ENCODE peak calls at places on chromosomes 12 and 14, in nine cellular contexts. A is A549, L is Peyer's patch, S is adrenal gland, R is tibial nerve, G is heart left ventricle, F is IMR-90, X is body of pancreas, W is esophagus squamous epithelium. E is an unnamed sample. For H3K4me1, the result is how much of the 10 kb centered on the place peaks cover.

GRCh38 chr14:21001218-21001617 is 2.1 kb downstream of the SLC39A2 start:
- DNase-seq in A (no peak), L (no peak), S (no peak), R (no peak), G (no peak), F (no peak), X (no peak), W (no peak), E (peak)

GRCh38 chr14:91300283-91300841 is 55.9 kb upstream of the GPR68 start:
- DNase-seq in A (no peak), L (no peak), S (no peak), R (no peak), G (no peak), F (peak), X (no peak), W (no peak), E (no peak)

GRCh38 chr12:41967668-41968649 is 176.7 kb downstream of the GXYLT1 start:
- DNase-seq in A (no peak), L (no peak), S (no peak), R (no peak), G (no peak), F (no peak), X (no peak), W (no peak), E (no peak)

GRCh38 chr12:87520968-87521367 is 508.2 kb downstream of the C12orf50 start:
- DNase-seq in A (no peak), L (no peak), S (no peak), R (no peak), G (no peak), F (no peak), X (no peak), W (no peak), E (no peak)

GRCh38 chr12:54723653-54724256 is 75.6 kb upstream of the DCD start:
- DNase-seq in A (no peak), L (no peak), S (no peak), R (no peak), G (no peak), F (peak), X (no peak), W (no peak), E (no peak)

GRCh38 chr14:72745546-72745945 is 148.4 kb downstream of the DPF3 start:
- DNase-seq in A (peak), L (no peak), S (peak), R (no peak), G (no peak), F (peak), X (no peak), W (no peak), E (no peak)

GRCh38 chr14:95488376-95489162 is 27.9 kb downstream of the SYNE3 start:
- DNase-seq in A (no peak), L (no peak), S (no peak), R (no peak), G (no peak), F (peak), X (no peak), W (no peak), E (no peak)

GRCh38 chr14:70886421-70887206 is 20.6 kb upstream of the PCNX1 start:
- DNase-seq in A (no peak), L (peak), S (no peak), R (no peak), G (no peak), F (no peak), X (peak), W (no peak), E (peak)

GRCh38 chr14:88233915-88234314 is 89.2 kb downstream of the KCNK10 start:
- DNase-seq in A (no peak), L (no peak), S (no peak), R (no peak), G (no peak), F (no peak), X (no peak), W (no peak), E (no peak)

GRCh38 chr12:51686727-51687126 is 95.7 kb downstream of the SCN8A start:
- DNase-seq in A (no peak), L (no peak), S (no peak), R (no peak), G (no peak), F (peak), X (no peak), W (no peak), E (no peak)

GRCh38 chr12:64968989-64969819 is 144.8 kb downstream of the TBC1D30 start:
- DNase-seq in A (peak), L (no peak), S (no peak), R (no peak), G (no peak), F (no peak), X (no peak), W (no peak), E (no peak)

GRCh38 chr14:104820669-104821228 is 19.8 kb downstream of the ZBTB42 start:
- DNase-seq in A (peak), L (peak), S (peak), R (no peak), G (no peak), F (peak), X (peak), W (no peak), E (peak)

GRCh38 chr14:55398679-55399078 is 13.0 kb downstream of the ATG14 start:
- DNase-seq in A (peak), L (no peak), S (peak), R (peak), G (no peak), F (peak), X (peak), W (no peak), E (no peak)

GRCh38 chr12:75951399-75952228 is 80.0 kb downstream of the PHLDA1 start:
- DNase-seq in A (no peak), L (no peak), S (no peak), R (no peak), G (no peak), F (no peak), X (no peak), W (no peak), E (no peak)

GRCh38 chr12:70002097-70002911 is 177.3 kb downstream of the MYRFL start:
- DNase-seq in A (no peak), L (no peak), S (no peak), R (peak), G (no peak), F (no peak), X (peak), W (no peak), E (peak)

GRCh38 chr14:41549821-41550597 is 56.7 kb upstream of the LRFN5 start:
- DNase-seq in A (no peak), L (no peak), S (no peak), R (no peak), G (no peak), F (peak), X (no peak), W (no peak), E (no peak)

GRCh38 chr12:9864913-9865675 is 4.1 kb downstream of the CLEC2B start:
- DNase-seq in A (no peak), L (no peak), S (no peak), R (no peak), G (no peak), F (no peak), X (no peak), W (no peak), E (no peak)

GRCh38 chr12:39272934-39273770 is 169.8 kb downstream of the KIF21A start:
- DNase-seq in A (peak), L (peak), S (no peak), R (peak), G (no peak), F (peak), X (peak), W (no peak), E (peak)

GRCh38 chr12:79927772-79928474 is 7.0 kb downstream of the PPP1R12A start:
- DNase-seq in A (no peak), L (no peak), S (no peak), R (no peak), G (no peak), F (peak), X (no peak), W (no peak), E (no peak)

GRCh38 chr12:20527396-20528154 is 159.2 kb downstream of the PDE3A start:
- DNase-seq in A (peak), L (no peak), S (no peak), R (no peak), G (no peak), F (peak), X (no peak), W (no peak), E (no peak)

GRCh38 chr12:130526813-130527212 is 189.1 kb downstream of the PIWIL1 start:
- DNase-seq in A (peak), L (no peak), S (no peak), R (no peak), G (no peak), F (no peak), X (no peak), W (no peak), E (peak)

GRCh38 chr12:131711551-131712205 is 788 bp downstream of the SFSWAP start:
- DNase-seq in A (no peak), L (peak), S (peak), R (no peak), G (no peak), F (no peak), X (no peak), W (no peak), E (no peak)

GRCh38 chr14:102603293-102603907 is 11.0 kb downstream of the RCOR1 start:
- DNase-seq in A (no peak), L (no peak), S (no peak), R (no peak), G (no peak), F (no peak), X (no peak), W (no peak), E (no peak)

GRCh38 chr14:98325761-98326160 is 946.2 kb downstream of the BCL11B start:
- DNase-seq in A (no peak), L (no peak), S (no peak), R (no peak), G (no peak), F (no peak), X (no peak), W (no peak), E (no peak)

GRCh38 chr12:41552507-41553047 is 364.5 kb downstream of the PDZRN4 start:
- DNase-seq in A (no peak), L (no peak), S (no peak), R (no peak), G (no peak), F (no peak), X (no peak), W (no peak), E (no peak)

GRCh38 chr14:72594099-72594901 is 299.6 kb downstream of the DPF3 start:
- DNase-seq in A (no peak), L (peak), S (no peak), R (no peak), G (no peak), F (no peak), X (no peak), W (no peak), E (no peak)

GRCh38 chr14:44846232-44846824 is 115.4 kb downstream of the KLHL28 start:
- DNase-seq in A (peak), L (no peak), S (no peak), R (peak), G (no peak), F (peak), X (peak), W (no peak), E (no peak)

GRCh38 chr14:26867171-26867757 is 269.4 kb upstream of the NOVA1 start:
- DNase-seq in A (no peak), L (no peak), S (no peak), R (no peak), G (no peak), F (no peak), X (peak), W (no peak), E (no peak)

GRCh38 chr12:90618606-90619005 is 336.4 kb downstream of the CCER1 start:
- DNase-seq in A (no peak), L (no peak), S (no peak), R (no peak), G (no peak), F (peak), X (no peak), W (no peak), E (no peak)

GRCh38 chr12:116662612-116663144 is 75.2 kb downstream of the SPRING1 start:
- DNase-seq in A (no peak), L (peak), S (peak), R (no peak), G (peak), F (peak), X (peak), W (no peak), E (peak)

GRCh38 chr12:68001486-68002466 is 12.5 kb downstream of the IFNG-AS1 start:
- DNase-seq in A (no peak), L (no peak), S (no peak), R (no peak), G (no peak), F (peak), X (no peak), W (no peak), E (no peak)

GRCh38 chr12:5371636-5372035 is 60.3 kb upstream of the NTF3 start:
- DNase-seq in A (no peak), L (no peak), S (no peak), R (no peak), G (no peak), F (no peak), X (no peak), W (no peak), E (no peak)

GRCh38 chr12:103635419-103635818 is 48.3 kb downstream of the STAB2 start:
- DNase-seq in A (no peak), L (no peak), S (no peak), R (no peak), G (no peak), F (no peak), X (no peak), W (no peak), E (no peak)

GRCh38 chr14:39621223-39621622 is 189.0 kb upstream of the FBXO33 start:
- DNase-seq in A (no peak), L (no peak), S (no peak), R (no peak), G (no peak), F (no peak), X (no peak), W (no peak), E (no peak)

GRCh38 chr12:47989023-47989417 is 15.3 kb downstream of the COL2A1 start:
- DNase-seq in A (no peak), L (peak), S (no peak), R (no peak), G (no peak), F (no peak), X (no peak), W (no peak), E (no peak)
- H3K4me1 ChIP-seq in A (under half), L (under half), S (under half), R (under half), G (under half), F (under half), X (under half), W (under half), E (under half)

GRCh38 chr12:127150028-127150427 is 1116.9 kb upstream of the TMEM132C start:
- DNase-seq in A (no peak), L (no peak), S (no peak), R (no peak), G (no peak), F (no peak), X (no peak), W (no peak), E (no peak)

GRCh38 chr12:127149226-127149964 is 1117.6 kb upstream of the TMEM132C start:
- DNase-seq in A (no peak), L (no peak), S (no peak), R (no peak), G (no peak), F (peak), X (no peak), W (no peak), E (no peak)

GRCh38 chr12:127158385-127159061 is 1108.4 kb upstream of the TMEM132C start:
- DNase-seq in A (no peak), L (no peak), S (no peak), R (no peak), G (no peak), F (no peak), X (no peak), W (no peak), E (no peak)

GRCh38 chr12:127150479-127150878 is 1116.5 kb upstream of the TMEM132C start:
- DNase-seq in A (no peak), L (no peak), S (no peak), R (no peak), G (no peak), F (no peak), X (no peak), W (no peak), E (no peak)

DNA sequence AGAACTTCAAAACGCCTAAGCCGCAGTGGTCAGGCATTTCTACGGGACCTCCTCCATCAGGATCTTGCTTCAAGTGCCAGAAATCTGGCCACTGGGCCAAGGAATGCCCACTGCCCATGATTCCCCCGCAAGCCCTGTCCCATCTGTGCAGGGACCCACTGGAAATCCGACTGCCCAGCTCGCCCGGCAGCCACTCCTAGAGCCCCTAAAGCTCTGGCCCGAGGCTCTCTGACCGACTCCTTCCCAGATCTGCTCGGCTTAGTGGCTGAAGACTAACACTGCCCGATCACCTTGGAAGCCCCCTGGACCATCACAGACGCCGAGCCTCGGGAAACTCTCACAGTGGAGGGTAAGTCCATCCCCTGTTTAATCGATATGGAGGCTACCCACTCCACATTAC is 1113.0 kb upstream of the TMEM132C start:
- DNase-seq in A (no peak), L (no peak), S (no peak), R (no peak), G (no peak), F (no peak), X (no peak), W (no peak), E (no peak)
- TF ChIP-seq POLR2A in A (no peak), L (no peak), S (no peak), R (no peak), G (no peak), F (no peak), X (no peak), W (no peak), E (no peak)

GRCh38 chr14:74650927-74651686 is 39.1 kb upstream of the LTBP2 start:
- DNase-seq in A (no peak), L (no peak), S (no peak), R (no peak), G (no peak), F (no peak), X (no peak), W (no peak), E (no peak)

GRCh38 chr14:74654931-74655330 is 42.9 kb upstream of the LTBP2 start:
- DNase-seq in A (no peak), L (no peak), S (no peak), R (no peak), G (no peak), F (no peak), X (no peak), W (no peak), E (no peak)

GRCh38 chr14:74652541-74652940 is 40.5 kb upstream of the LTBP2 start:
- DNase-seq in A (no peak), L (no peak), S (no peak), R (peak), G (no peak), F (no peak), X (no peak), W (no peak), E (no peak)

GRCh38 chr14:74655597-74656389 is 43.8 kb upstream of the LTBP2 start:
- DNase-seq in A (no peak), L (no peak), S (no peak), R (no peak), G (no peak), F (peak), X (no peak), W (no peak), E (no peak)

GRCh38 chr14:74653386-74654138 is 41.5 kb upstream of the LTBP2 start:
- DNase-seq in A (no peak), L (no peak), S (no peak), R (no peak), G (no peak), F (no peak), X (no peak), W (no peak), E (no peak)
- H3K4me1 ChIP-seq in A (half or more), L (under half), S (under half), R (under half), G (under half), F (under half), X (under half), W (under half), E (under half)

GRCh38 chr12:121428883-121429282 is 29.0 kb downstream of the RNF34 start:
- DNase-seq in A (no peak), L (no peak), S (no peak), R (no peak), G (no peak), F (no peak), X (no peak), W (no peak), E (no peak)

GRCh38 chr12:121423253-121423652 is 23.3 kb downstream of the RNF34 start:
- DNase-seq in A (no peak), L (no peak), S (peak), R (no peak), G (no peak), F (no peak), X (no peak), W (no peak), E (no peak)

GRCh38 chr12:121427556-121428055 is 27.7 kb downstream of the RNF34 start:
- DNase-seq in A (no peak), L (no peak), S (peak), R (no peak), G (no peak), F (no peak), X (no peak), W (no peak), E (no peak)

GRCh38 chr12:121423682-121424631 is 24.0 kb downstream of the RNF34 start:
- DNase-seq in A (no peak), L (no peak), S (peak), R (no peak), G (peak), F (peak), X (no peak), W (no peak), E (no peak)

DNA sequence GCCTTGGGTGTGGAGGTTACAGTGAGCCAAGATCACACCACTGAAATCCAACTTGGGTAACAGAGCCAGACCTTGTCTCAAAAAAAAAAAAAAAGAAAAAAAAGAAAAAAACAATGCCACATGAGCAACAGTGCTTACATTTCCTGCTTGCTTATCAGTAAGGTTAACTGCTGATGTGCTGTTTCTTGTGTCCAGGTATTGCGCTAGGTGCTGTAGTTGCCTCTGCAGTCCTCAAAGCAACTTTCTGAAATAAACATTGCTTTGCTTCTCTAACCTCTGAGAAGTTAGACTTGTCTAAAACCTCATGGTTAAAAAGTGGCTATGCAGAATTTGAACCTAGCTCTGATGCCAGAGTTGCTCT is 24.7 kb downstream of the RNF34 start:
- DNase-seq in A (no peak), L (no peak), S (no peak), R (no peak), G (no peak), F (no peak), X (no peak), W (no peak), E (no peak)
- TF ChIP-seq POLR2A in A (no peak), L (no peak), S (no peak), R (no peak), G (no peak), F (no peak), X (no peak), W (no peak), E (no peak)

GRCh38 chr12:120252071-120252906 is 13.2 kb downstream of the PXN start:
- DNase-seq in A (no peak), L (peak), S (no peak), R (no peak), G (no peak), F (no peak), X (peak), W (no peak), E (no peak)

GRCh38 chr12:120249875-120250795 is 15.4 kb downstream of the PXN start:
- DNase-seq in A (no peak), L (no peak), S (peak), R (peak), G (peak), F (no peak), X (no peak), W (no peak), E (no peak)

GRCh38 chr12:120258323-120258896 is 7.1 kb downstream of the PXN start:
- DNase-seq in A (no peak), L (no peak), S (no peak), R (no peak), G (no peak), F (no peak), X (no peak), W (no peak), E (no peak)

GRCh38 chr12:120257041-120257821 is 8.3 kb downstream of the PXN start:
- DNase-seq in A (no peak), L (no peak), S (peak), R (peak), G (peak), F (peak), X (peak), W (no peak), E (no peak)

DNA sequence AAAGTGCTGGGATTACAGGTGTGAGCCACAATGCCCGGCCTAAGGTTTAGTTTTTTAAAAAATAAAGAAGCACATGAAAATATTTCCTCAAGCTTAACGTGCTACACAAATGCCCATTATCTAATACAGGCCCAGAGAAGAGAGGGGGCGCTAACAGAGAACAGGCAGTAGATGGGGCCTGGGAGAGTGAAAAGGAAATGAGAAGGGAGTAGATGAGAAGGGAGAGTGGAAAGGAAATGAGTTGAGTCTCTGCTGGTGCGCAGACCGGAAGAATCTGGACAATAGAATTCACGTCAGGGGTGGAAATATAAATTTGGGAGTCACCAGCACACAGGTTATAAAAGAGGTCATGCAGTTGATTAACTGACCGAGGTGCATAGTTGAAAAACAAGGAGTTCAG is 10.7 kb downstream of the PXN start:
- DNase-seq in A (no peak), L (no peak), S (no peak), R (no peak), G (no peak), F (no peak), X (no peak), W (no peak), E (no peak)
- H3K4me1 ChIP-seq in A (half or more), L (under half), S (half or more), R (half or more), G (half or more), F (under half), X (half or more), W (under half), E (half or more)

GRCh38 chr14:76208340-76208739 is 56.6 kb downstream of the GPATCH2L start:
- DNase-seq in A (no peak), L (no peak), S (no peak), R (no peak), G (no peak), F (no peak), X (no peak), W (no peak), E (no peak)
- TF ChIP-seq POLR2A in A (no peak), L (no peak), S (no peak), R (no peak), G (no peak), F (no peak), X (no peak), W (no peak), E (no peak)